ENCODE peak calls at places on chromosomes 7 and 10, in six cellular contexts. N is AG20443; S is right cardiac atrium; F is AG08396; D is G401; I is stimulated activated CD4-positive, alpha-beta T cell treated with anti-CD3 and anti-CD28 coated beads, Interleukin-1b, Interleukin-23, amount 100 ng/mL, for 1 hour. T is an unnamed sample.

GRCh38 chr10:52442576-52442975 is 128.5 kb downstream of the DKK1 start:
- DNase-seq in N (peak), S (no peak), F (no peak), D (no peak), I (no peak), T (no peak)

GRCh38 chr7:74525881-74526280 is 72.2 kb downstream of the GTF2IRD1 start:
- DNase-seq in N (no peak), S (peak), F (no peak), D (no peak), I (no peak), T (no peak)

GRCh38 chr10:80158598-80159127 is 26.1 kb downstream of the PLAC9 start:
- DNase-seq in N (peak), S (peak), F (peak), D (peak), I (no peak), T (peak)

GRCh38 chr10:106175760-106176377 is 988.6 kb downstream of the SORCS1 start:
- DNase-seq in N (peak), S (no peak), F (no peak), D (peak), I (no peak), T (no peak)

GRCh38 chr7:1422512-1423265 is 36.6 kb downstream of the MICALL2 start:
- DNase-seq in N (no peak), S (peak), F (no peak), D (no peak), I (no peak), T (no peak)

GRCh38 chr7:24979470-24979862 is 512 bp downstream of the OSBPL3 start:
- DNase-seq in N (peak), S (peak), F (peak), D (no peak), I (peak), T (peak)

GRCh38 chr7:28573059-28573553 is 160.8 kb downstream of the CREB5 start:
- DNase-seq in N (no peak), S (no peak), F (no peak), D (peak), I (no peak), T (no peak)

GRCh38 chr7:20352573-20353304 is 22.0 kb downstream of the ITGB8 start:
- DNase-seq in N (peak), S (no peak), F (no peak), D (no peak), I (no peak), T (no peak)

GRCh38 chr10:92291921-92292860 is 1.2 kb downstream of the MARCHF5 start:
- DNase-seq in N (peak), S (peak), F (peak), D (peak), I (peak), T (peak)

GRCh38 chr7:135459951-135460567 is 49.8 kb downstream of the CNOT4 start:
- DNase-seq in N (no peak), S (no peak), F (no peak), D (no peak), I (no peak), T (no peak)

GRCh38 chr7:70027864-70028263 is 429.6 kb downstream of the AUTS2 start:
- DNase-seq in N (no peak), S (no peak), F (no peak), D (no peak), I (no peak), T (no peak)

GRCh38 chr7:140674899-140675701 is 2.4 kb downstream of the ADCK2 start:
- DNase-seq in N (peak), S (peak), F (peak), D (peak), I (no peak), T (no peak)

GRCh38 chr7:20385121-20385520 is 54.4 kb downstream of the ITGB8 start:
- DNase-seq in N (no peak), S (no peak), F (peak), D (no peak), I (no peak), T (no peak)

GRCh38 chr10:102713483-102713813 is 749 bp downstream of the ARL3 start:
- DNase-seq in N (no peak), S (no peak), F (no peak), D (no peak), I (no peak), T (no peak)

GRCh38 chr10:95909591-95909990 is 1.8 kb downstream of the CC2D2B start:
- DNase-seq in N (no peak), S (no peak), F (no peak), D (no peak), I (no peak), T (no peak)

GRCh38 chr7:152615052-152615741 is 60.7 kb downstream of the XRCC2 start:
- DNase-seq in N (no peak), S (no peak), F (no peak), D (peak), I (no peak), T (no peak)

GRCh38 chr7:6375346-6376101 is 72.2 kb downstream of the DAGLB start:
- DNase-seq in N (no peak), S (no peak), F (no peak), D (no peak), I (no peak), T (no peak)

GRCh38 chr10:50461834-50462233 is 161.9 kb downstream of the SGMS1 start:
- DNase-seq in N (no peak), S (no peak), F (no peak), D (no peak), I (no peak), T (no peak)

GRCh38 chr10:28768227-28768626 is 90.9 kb downstream of the BAMBI start:
- DNase-seq in N (no peak), S (no peak), F (no peak), D (peak), I (no peak), T (no peak)

GRCh38 chr7:155788616-155789000 is 23.7 kb downstream of the SHH start:
- DNase-seq in N (no peak), S (no peak), F (no peak), D (no peak), I (no peak), T (no peak)

GRCh38 chr7:70098133-70098561 is 499.9 kb downstream of the AUTS2 start:
- DNase-seq in N (no peak), S (no peak), F (no peak), D (no peak), I (no peak), T (no peak)

GRCh38 chr10:44886966-44887365 is 24.2 kb upstream of the TMEM72 start:
- DNase-seq in N (no peak), S (no peak), F (no peak), D (no peak), I (no peak), T (no peak)